ENCODE peak calls at places on chromosomes 6 and 20, in four cellular contexts. H, A, M and D are unnamed samples.

GRCh38 chr6:154466139-154466538 is 44.3 kb downstream of the CNKSR3 start:
- DNase-seq in H (no peak), A (no peak), M (no peak), D (no peak)

GRCh38 chr6:24935753-24936152 is at the start of gene RIPOR2:
- DNase-seq in M (peak; percentile 67), A (no peak), H (no peak), D (peak; percentile 94)

GRCh38 chr6:17725083-17725482 is 18.4 kb upstream of the NUP153 start:
- DNase-seq in M (no peak), A (no peak), H (no peak), D (no peak)

GRCh38 chr6:37565267-37566208 is 65.8 kb upstream of the CCDC167 start:
- DNase-seq in A (no peak), M (peak; percentile 96), H (no peak), D (peak; percentile 73)

GRCh38 chr6:3615391-3616380 is 135.8 kb downstream of the PXDC1 start:
- DNase-seq in M (no peak), A (no peak), H (no peak), D (no peak)

GRCh38 chr6:9783567-9783966 is 631.3 kb downstream of the TFAP2A start:
- DNase-seq in M (no peak), A (no peak), H (no peak), D (no peak)

GRCh38 chr20:63006611-63007471 is at the start of gene BHLHE23:
- DNase-seq in M (peak; percentile 88), H (no peak), A (no peak), D (no peak)

GRCh38 chr6:105991561-105992314 is 94.4 kb upstream of the PRDM1 start:
- DNase-seq in H (no peak), A (peak; percentile 22), M (peak; percentile 32), D (peak; percentile 57)

GRCh38 chr6:127267742-127268588 is 1.3 kb downstream of the RNF146 start:
- DNase-seq in A (peak; percentile 4), M (peak; percentile 29), H (no peak), D (peak; percentile 55)

GRCh38 chr6:132300323-132300949 is 100.8 kb downstream of the MOXD1 start:
- DNase-seq in A (peak; percentile 66), M (peak; percentile 77), H (peak; percentile 40), D (peak; percentile 81)

GRCh38 chr6:6646859-6647258 is 58.3 kb downstream of the LY86 start:
- DNase-seq in M (no peak), A (no peak), H (no peak), D (peak; percentile 63)

GRCh38 chr6:159169557-159170332 is 545 bp downstream of the FNDC1 start:
- DNase-seq in H (no peak), A (no peak), M (peak; percentile 75), D (peak; percentile 92)

DNA sequence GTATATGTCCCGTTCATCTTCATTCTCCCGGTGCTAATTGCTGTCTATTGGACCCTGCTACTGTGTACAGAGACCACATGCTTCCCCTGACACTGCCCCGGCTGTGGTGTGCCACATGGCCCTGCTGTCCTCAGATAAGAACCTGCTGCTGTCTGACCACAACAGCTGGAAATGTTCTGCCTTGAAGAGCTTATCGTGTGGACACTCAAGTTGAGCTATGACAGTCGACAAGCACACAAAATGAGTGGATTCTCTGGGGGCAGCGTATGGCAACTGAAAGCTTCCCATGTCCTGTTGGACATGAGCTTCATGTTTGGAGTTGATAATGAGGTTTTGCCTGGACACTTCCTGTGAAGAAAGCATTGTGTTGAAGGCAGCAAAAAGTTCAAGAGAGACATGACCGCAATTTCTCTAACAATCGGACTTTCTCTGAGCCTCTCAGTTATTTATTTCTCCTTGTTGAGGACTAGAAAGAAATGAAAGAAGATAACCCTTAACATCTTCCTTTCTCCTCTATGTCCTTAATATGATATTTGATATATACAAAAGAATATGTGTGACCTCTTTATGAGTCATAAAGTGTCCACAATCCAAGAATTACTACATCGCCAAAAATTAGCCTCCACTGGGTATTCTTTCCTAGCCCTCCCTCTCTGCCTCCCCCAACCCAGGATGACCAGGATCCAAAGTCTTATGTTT is 187.1 kb upstream of the TCF21 start:
- DNase-seq in M (no peak), A (peak; percentile 38), H (no peak), D (no peak)
- H3K4me2 ChIP-seq in M (no peak overlapping the region), A (no peak overlapping the region), H (no peak overlapping the region), D (no peak overlapping the region)

GRCh38 chr6:20688710-20689500 is 154.6 kb downstream of the CDKAL1 start:
- DNase-seq in M (no peak), H (no peak), A (peak; percentile 39), D (no peak)

GRCh38 chr6:20693466-20694063 is 159.3 kb downstream of the CDKAL1 start:
- DNase-seq in H (no peak), A (peak; percentile 22), M (no peak), D (no peak)

GRCh38 chr6:20691185-20691584 is 156.9 kb downstream of the CDKAL1 start:
- DNase-seq in A (no peak), M (no peak), H (no peak), D (no peak)

GRCh38 chr6:20687494-20687893 is 153.2 kb downstream of the CDKAL1 start:
- DNase-seq in A (no peak), M (no peak), H (no peak), D (no peak)

DNA sequence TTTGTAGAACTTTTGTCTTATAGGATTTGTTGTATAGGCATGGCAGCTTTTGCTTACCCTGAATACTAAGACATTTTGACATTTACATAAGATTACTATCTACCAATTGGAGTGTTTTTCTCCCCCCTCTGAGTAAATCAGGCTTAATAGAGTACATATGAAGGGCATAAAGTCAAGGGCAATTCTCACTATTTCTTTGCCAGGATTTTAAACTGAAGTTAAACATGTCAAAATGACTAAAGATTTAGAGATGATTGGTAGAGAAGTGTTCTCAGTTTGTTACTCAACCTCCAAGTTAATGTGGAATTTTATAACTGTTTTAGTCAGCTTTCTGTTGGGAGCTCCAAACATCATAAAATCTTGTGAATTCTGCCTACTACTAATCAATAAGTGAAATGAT is 157.8 kb downstream of the CDKAL1 start:
- DNase-seq in H (no peak), A (no peak), M (no peak), D (no peak)
- H3K4me3 ChIP-seq in H (no peak overlapping the region), A (no peak overlapping the region), M (no peak overlapping the region), D (no peak overlapping the region)

DNA sequence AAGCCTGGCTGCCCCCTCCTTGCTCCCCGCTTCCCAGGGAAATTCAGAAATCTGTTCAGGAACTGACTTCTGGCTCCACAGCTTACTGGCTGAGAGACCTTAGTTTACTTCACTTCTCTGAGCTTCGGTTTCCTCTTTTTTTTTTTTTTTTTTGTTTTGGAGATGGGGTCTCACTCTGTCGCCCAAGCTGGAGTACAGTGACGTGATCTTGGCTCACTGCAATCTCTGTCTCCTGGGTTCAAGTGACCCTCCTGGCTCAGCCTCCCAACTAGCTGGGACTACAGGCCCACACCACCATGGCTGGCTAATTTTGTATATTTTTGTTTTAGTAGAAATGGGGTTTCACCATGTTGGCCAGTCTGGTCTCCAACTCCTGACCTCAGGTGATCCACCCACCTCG is 14.9 kb downstream of the PTK7 start:
- DNase-seq in H (no peak), M (no peak), A (no peak), D (no peak)
- H2AFZ ChIP-seq in H (no peak overlapping the region), M (no peak overlapping the region), A (no peak overlapping the region), D (no peak overlapping the region)

GRCh38 chr6:165245287-165245686 is 64.1 kb downstream of the C6orf118 start:
- DNase-seq in M (peak; percentile 27), H (no peak), A (peak; percentile 31), D (peak; percentile 58)
- H3K4me2 ChIP-seq in M (no peak overlapping the region), H (no peak overlapping the region), A (no peak overlapping the region), D (no peak overlapping the region)

GRCh38 chr6:118335325-118335724 is 212.8 kb upstream of the PLN start:
- DNase-seq in A (no peak), M (no peak), H (no peak), D (no peak)

GRCh38 chr6:118334634-118335033 is 213.5 kb upstream of the PLN start:
- DNase-seq in M (no peak), H (no peak), A (no peak), D (no peak)

GRCh38 chr6:118333772-118334171 is 214.3 kb upstream of the PLN start:
- DNase-seq in A (no peak), H (no peak), M (no peak), D (no peak)
- H3K4me3 ChIP-seq in A (no peak overlapping the region), H (no peak overlapping the region), M (no peak overlapping the region), D (no peak overlapping the region)

GRCh38 chr6:86477510-86478166 is 459.7 kb upstream of the HTR1E start:
- DNase-seq in M (peak; percentile 70), A (no peak), H (no peak), D (no peak)
- H2AFZ ChIP-seq in M (no peak overlapping the region), A (no peak overlapping the region), H (no peak overlapping the region), D (no peak overlapping the region)

GRCh38 chr6:51902261-51902764 is 185.1 kb downstream of the PKHD1 start:
- DNase-seq in H (no peak), A (no peak), M (peak; percentile 2), D (no peak)

GRCh38 chr6:51901766-51902165 is 185.6 kb downstream of the PKHD1 start:
- DNase-seq in A (no peak), M (peak; percentile 27), H (no peak), D (no peak)
- H3K4me2 ChIP-seq in A (no peak overlapping the region), M (peak overlapping the region; percentile 47), H (no peak overlapping the region), D (no peak overlapping the region)

GRCh38 chr6:112636650-112637260 is 289.6 kb downstream of the RFPL4B start:
- DNase-seq in A (peak; percentile 15), M (no peak), H (no peak), D (no peak)

GRCh38 chr6:112640895-112641294 is 293.8 kb downstream of the RFPL4B start:
- DNase-seq in M (no peak), H (no peak), A (peak; percentile 60), D (no peak)

GRCh38 chr6:112639436-112639835 is 292.3 kb downstream of the RFPL4B start:
- DNase-seq in M (no peak), H (no peak), A (peak; percentile 52), D (no peak)
- H3K4me3 ChIP-seq in M (no peak overlapping the region), H (no peak overlapping the region), A (no peak overlapping the region), D (no peak overlapping the region)

DNA sequence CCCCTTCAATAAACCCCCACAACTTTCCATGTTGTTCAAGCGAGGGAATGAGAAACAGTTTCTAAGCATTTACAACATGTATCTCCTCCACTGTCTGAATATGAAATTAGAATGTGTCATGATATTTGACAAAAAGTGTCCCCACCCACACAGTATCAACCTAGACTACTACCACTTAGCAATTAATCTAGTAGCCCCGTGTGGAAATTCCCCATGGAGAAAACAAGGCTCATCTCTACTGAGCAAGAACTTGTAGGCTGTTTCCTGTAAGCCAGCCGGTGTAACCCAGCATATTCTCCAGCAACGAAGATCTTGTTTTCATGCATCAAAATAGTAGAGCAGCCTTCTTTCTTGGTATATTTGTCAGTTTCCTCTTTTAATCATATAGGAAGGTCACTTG is 115.0 kb downstream of the IRF4 start:
- DNase-seq in A (no peak), M (no peak), H (no peak), D (no peak)
- H2AFZ ChIP-seq in A (no peak overlapping the region), M (no peak overlapping the region), H (no peak overlapping the region), D (no peak overlapping the region)

GRCh38 chr20:31497838-31498540 is 16.3 kb upstream of the HM13 start:
- DNase-seq in A (no peak), M (no peak), H (peak; percentile 15), D (no peak)
- H3K4me2 ChIP-seq in A (no peak overlapping the region), M (no peak overlapping the region), H (no peak overlapping the region), D (no peak overlapping the region)